ENCODE peak calls at places on chromosomes 12 and 14, in seven cellular contexts. One of them, this sample, is unnamed. For H3K9me2 and H3K4me1, the result is how much of the 10 kb centered on the place peaks cover.

GRCh38 chr12:65895759-65896656 is 71.7 kb downstream of the HMGA2 start:
- DNase-seq in hepatocyte: peak
- DNase-seq in GM23338: peak
- DNase-seq in HCT116: peak
- DNase-seq in SK-N-SH: no peak
- DNase-seq in PC-3: peak
- DNase-seq in GM23248: no peak
- DNase-seq in this sample: no peak

GRCh38 chr12:96107236-96107635 is 71.8 kb upstream of the LTA4H start:
- DNase-seq in GM23338: no peak
- DNase-seq in HCT116: no peak
- DNase-seq in GM23248: no peak
- DNase-seq in hepatocyte: no peak
- DNase-seq in PC-3: no peak
- DNase-seq in SK-N-SH: peak
- DNase-seq in this sample: no peak

GRCh38 chr14:53044486-53044885 is 93.6 kb upstream of the FERMT2 start:
- DNase-seq in PC-3: peak
- DNase-seq in GM23338: no peak
- DNase-seq in HCT116: no peak
- DNase-seq in SK-N-SH: no peak
- DNase-seq in hepatocyte: peak
- DNase-seq in GM23248: peak
- DNase-seq in this sample: no peak

GRCh38 chr12:105721051-105721825 is 390.7 kb downstream of the C12orf75 start:
- DNase-seq in hepatocyte: no peak
- DNase-seq in GM23248: peak
- DNase-seq in PC-3: no peak
- DNase-seq in HCT116: no peak
- DNase-seq in GM23338: no peak
- DNase-seq in SK-N-SH: no peak
- DNase-seq in this sample: peak

GRCh38 chr14:44833376-44833775 is 128.4 kb downstream of the KLHL28 start:
- DNase-seq in SK-N-SH: no peak
- DNase-seq in PC-3: peak
- DNase-seq in GM23338: no peak
- DNase-seq in HCT116: peak
- DNase-seq in hepatocyte: peak
- DNase-seq in GM23248: peak
- DNase-seq in this sample: no peak

GRCh38 chr12:110373025-110373876 is 30.3 kb downstream of the ANAPC7 start:
- DNase-seq in HCT116: no peak
- DNase-seq in GM23248: no peak
- DNase-seq in GM23338: no peak
- DNase-seq in hepatocyte: no peak
- DNase-seq in SK-N-SH: no peak
- DNase-seq in PC-3: no peak
- DNase-seq in this sample: no peak

GRCh38 chr14:49962616-49963015 is 69.7 kb downstream of the ARF6 start:
- DNase-seq in PC-3: peak
- DNase-seq in GM23338: no peak
- DNase-seq in hepatocyte: no peak
- DNase-seq in GM23248: peak
- DNase-seq in HCT116: no peak
- DNase-seq in SK-N-SH: no peak
- DNase-seq in this sample: no peak

GRCh38 chr12:97465012-97465345 is 2.4 kb downstream of the RMST start:
- DNase-seq in GM23338: peak
- DNase-seq in hepatocyte: no peak
- DNase-seq in PC-3: no peak
- DNase-seq in HCT116: no peak
- DNase-seq in SK-N-SH: no peak
- DNase-seq in GM23248: no peak
- DNase-seq in this sample: no peak

GRCh38 chr12:78406776-78407335 is 457.7 kb upstream of the SYT1 start:
- DNase-seq in PC-3: no peak
- DNase-seq in hepatocyte: no peak
- DNase-seq in SK-N-SH: no peak
- DNase-seq in HCT116: no peak
- DNase-seq in GM23338: no peak
- DNase-seq in GM23248: no peak
- DNase-seq in this sample: peak

GRCh38 chr14:49420201-49420600 is 166.0 kb downstream of the RPS29 start:
- DNase-seq in SK-N-SH: no peak
- DNase-seq in GM23338: no peak
- DNase-seq in PC-3: no peak
- DNase-seq in hepatocyte: no peak
- DNase-seq in GM23248: no peak
- DNase-seq in HCT116: no peak
- DNase-seq in this sample: no peak

GRCh38 chr12:120252071-120252906 is 13.2 kb downstream of the PXN start:
- DNase-seq in GM23338: no peak
- DNase-seq in HCT116: no peak
- DNase-seq in PC-3: no peak
- DNase-seq in SK-N-SH: no peak
- DNase-seq in hepatocyte: no peak
- DNase-seq in GM23248: no peak
- DNase-seq in this sample: no peak

GRCh38 chr14:102506599-102506871 is 3.0 kb downstream of the ANKRD9 start:
- DNase-seq in hepatocyte: peak
- DNase-seq in HCT116: no peak
- DNase-seq in GM23248: no peak
- DNase-seq in PC-3: no peak
- DNase-seq in GM23338: no peak
- DNase-seq in SK-N-SH: no peak
- DNase-seq in this sample: no peak
- H3K9me2 ChIP-seq in hepatocyte: under half
- H3K9me2 ChIP-seq in HCT116: under half
- H3K9me2 ChIP-seq in GM23248: under half
- H3K9me2 ChIP-seq in PC-3: under half
- H3K9me2 ChIP-seq in GM23338: under half
- H3K9me2 ChIP-seq in SK-N-SH: under half
- H3K9me2 ChIP-seq in this sample: under half

GRCh38 chr14:99593971-99594841 is 9.8 kb downstream of the CCDC85C start:
- DNase-seq in PC-3: no peak
- DNase-seq in hepatocyte: no peak
- DNase-seq in HCT116: no peak
- DNase-seq in GM23338: no peak
- DNase-seq in GM23248: no peak
- DNase-seq in SK-N-SH: no peak
- DNase-seq in this sample: no peak
- H3K4me1 ChIP-seq in PC-3: under half
- H3K4me1 ChIP-seq in hepatocyte: under half
- H3K4me1 ChIP-seq in HCT116: under half
- H3K4me1 ChIP-seq in GM23338: under half
- H3K4me1 ChIP-seq in GM23248: under half
- H3K4me1 ChIP-seq in SK-N-SH: half or more
- H3K4me1 ChIP-seq in this sample: under half

GRCh38 chr12:114302117-114302516 is 103.8 kb downstream of the TBX5 start:
- DNase-seq in PC-3: no peak
- DNase-seq in hepatocyte: no peak
- DNase-seq in SK-N-SH: no peak
- DNase-seq in GM23248: no peak
- DNase-seq in HCT116: no peak
- DNase-seq in GM23338: peak
- DNase-seq in this sample: no peak

GRCh38 chr12:114306646-114307045 is 99.3 kb downstream of the TBX5 start:
- DNase-seq in GM23338: no peak
- DNase-seq in PC-3: no peak
- DNase-seq in HCT116: no peak
- DNase-seq in hepatocyte: no peak
- DNase-seq in GM23248: peak
- DNase-seq in SK-N-SH: no peak
- DNase-seq in this sample: no peak

GRCh38 chr12:114305446-114305845 is 100.5 kb downstream of the TBX5 start:
- DNase-seq in SK-N-SH: no peak
- DNase-seq in GM23338: no peak
- DNase-seq in GM23248: no peak
- DNase-seq in hepatocyte: no peak
- DNase-seq in PC-3: no peak
- DNase-seq in HCT116: no peak
- DNase-seq in this sample: no peak

DNA sequence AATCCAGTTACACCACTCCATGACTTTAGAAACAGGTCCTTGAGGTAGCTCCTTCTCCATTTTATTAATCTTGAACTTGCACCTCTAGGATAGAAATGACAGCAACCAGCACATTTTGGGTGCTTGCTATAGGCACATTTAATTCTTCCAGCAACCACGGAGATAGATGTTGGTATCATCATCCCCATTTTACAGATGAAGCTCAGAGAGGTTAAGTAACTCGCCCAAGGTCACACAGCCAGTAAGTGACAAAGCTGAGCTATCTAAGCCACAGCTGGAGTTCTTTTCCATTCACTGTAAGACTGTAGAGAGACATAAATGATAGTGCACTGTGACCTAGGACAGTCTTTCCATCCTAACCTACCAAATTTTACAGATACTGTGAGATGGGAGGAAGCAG is 103.3 kb downstream of the TBX5 start:
- DNase-seq in hepatocyte: no peak
- DNase-seq in SK-N-SH: no peak
- DNase-seq in HCT116: no peak
- DNase-seq in PC-3: no peak
- DNase-seq in GM23248: no peak
- DNase-seq in GM23338: no peak
- DNase-seq in this sample: no peak
- H3K9me2 ChIP-seq in hepatocyte: under half
- H3K9me2 ChIP-seq in SK-N-SH: under half
- H3K9me2 ChIP-seq in HCT116: under half
- H3K9me2 ChIP-seq in PC-3: under half
- H3K9me2 ChIP-seq in GM23248: under half
- H3K9me2 ChIP-seq in GM23338: under half
- H3K9me2 ChIP-seq in this sample: under half

GRCh38 chr12:1706284-1707016 is 15.6 kb downstream of the ADIPOR2 start:
- DNase-seq in GM23338: no peak
- DNase-seq in hepatocyte: no peak
- DNase-seq in HCT116: no peak
- DNase-seq in PC-3: peak
- DNase-seq in SK-N-SH: no peak
- DNase-seq in GM23248: peak
- DNase-seq in this sample: no peak
- H3K4me1 ChIP-seq in GM23338: under half
- H3K4me1 ChIP-seq in hepatocyte: under half
- H3K4me1 ChIP-seq in HCT116: under half
- H3K4me1 ChIP-seq in PC-3: under half
- H3K4me1 ChIP-seq in SK-N-SH: under half
- H3K4me1 ChIP-seq in GM23248: under half
- H3K4me1 ChIP-seq in this sample: under half

GRCh38 chr12:22538336-22538735 is 6.0 kb downstream of the C2CD5 start:
- DNase-seq in GM23338: no peak
- DNase-seq in SK-N-SH: no peak
- DNase-seq in PC-3: peak
- DNase-seq in hepatocyte: no peak
- DNase-seq in HCT116: no peak
- DNase-seq in GM23248: no peak
- DNase-seq in this sample: no peak

GRCh38 chr12:22541496-22541895 is 2.8 kb downstream of the C2CD5 start:
- DNase-seq in GM23248: no peak
- DNase-seq in HCT116: no peak
- DNase-seq in hepatocyte: no peak
- DNase-seq in SK-N-SH: no peak
- DNase-seq in PC-3: no peak
- DNase-seq in GM23338: no peak
- DNase-seq in this sample: no peak

GRCh38 chr12:22543246-22544037 is 900 bp downstream of the C2CD5 start:
- DNase-seq in hepatocyte: peak
- DNase-seq in PC-3: peak
- DNase-seq in GM23248: peak
- DNase-seq in HCT116: no peak
- DNase-seq in SK-N-SH: no peak
- DNase-seq in GM23338: peak
- DNase-seq in this sample: peak

GRCh38 chr12:22539055-22539454 is 5.3 kb downstream of the C2CD5 start:
- DNase-seq in PC-3: no peak
- DNase-seq in GM23338: no peak
- DNase-seq in HCT116: no peak
- DNase-seq in hepatocyte: no peak
- DNase-seq in GM23248: no peak
- DNase-seq in SK-N-SH: no peak
- DNase-seq in this sample: no peak

DNA sequence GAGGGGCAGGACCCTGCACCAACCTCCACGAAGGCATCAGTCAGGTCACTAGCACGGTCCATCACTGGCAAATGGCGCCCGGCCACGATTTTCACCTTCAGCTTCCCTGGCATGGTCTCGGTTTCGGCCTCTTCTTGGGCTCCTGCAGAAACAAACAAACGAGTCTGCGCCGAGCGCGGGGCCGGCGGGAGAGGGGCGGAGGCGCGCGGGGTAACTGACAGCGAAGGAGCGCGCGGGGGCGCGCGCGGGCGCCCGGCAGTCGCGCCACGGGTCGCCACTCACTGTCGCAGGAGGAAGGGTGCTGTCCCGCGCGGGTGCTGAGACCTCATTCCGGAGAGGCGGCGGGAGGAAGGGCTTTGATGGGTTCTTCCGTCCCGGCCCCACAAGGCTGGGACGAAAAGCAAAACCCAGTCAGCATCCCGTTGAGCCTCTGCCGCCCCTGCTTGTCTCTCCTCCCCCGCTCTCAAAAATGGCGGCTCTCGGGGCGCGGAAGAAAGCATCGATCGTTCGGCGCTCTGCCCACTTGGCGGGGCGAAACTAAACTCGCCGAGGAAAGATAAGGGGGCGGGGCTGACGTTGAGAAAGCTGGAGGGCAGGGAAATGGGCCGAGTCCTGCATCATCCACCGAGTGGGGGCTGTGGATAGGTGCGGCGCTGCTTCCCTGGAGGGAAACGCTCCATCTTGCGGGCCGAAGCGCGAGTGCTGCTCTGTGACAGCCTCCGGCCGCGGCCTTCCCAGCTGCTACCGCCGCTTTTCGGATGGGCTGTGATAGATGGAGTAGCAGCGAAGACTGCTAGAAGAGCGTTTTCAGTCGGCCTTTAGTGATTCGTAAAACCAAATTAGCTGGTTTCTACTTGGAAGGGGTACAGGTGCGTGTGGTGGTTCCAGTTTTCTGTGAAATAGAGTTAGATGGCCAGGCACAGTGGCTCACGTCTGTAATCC is at the start of gene C2CD5:
- DNase-seq in hepatocyte: peak
- DNase-seq in SK-N-SH: peak
- DNase-seq in HCT116: peak
- DNase-seq in GM23248: peak
- DNase-seq in GM23338: peak
- DNase-seq in PC-3: peak
- DNase-seq in this sample: peak
- H3K9me2 ChIP-seq in hepatocyte: under half
- H3K9me2 ChIP-seq in SK-N-SH: under half
- H3K9me2 ChIP-seq in HCT116: under half
- H3K9me2 ChIP-seq in GM23248: under half
- H3K9me2 ChIP-seq in GM23338: under half
- H3K9me2 ChIP-seq in PC-3: under half
- H3K9me2 ChIP-seq in this sample: under half